ENCODE peak calls at places on chromosomes 3 and 15, in seven cellular contexts. S, I, Z, K, A, G and Q are unnamed samples. For H3K9me3, the result is how much of the 10 kb centered on the place peaks cover.

GRCh38 chr15:55627730-55628368 is 39.7 kb upstream of the PYGO1 start:
- DNase-seq in S (peak), Z (no peak), A (no peak), I (no peak), G (peak), K (peak), Q (no peak)

GRCh38 chr3:192366916-192367315 is 360.4 kb downstream of the FGF12 start:
- DNase-seq in K (no peak), G (no peak), S (no peak), A (no peak), Z (no peak), I (no peak), Q (no peak)

GRCh38 chr3:132538072-132538471 is 59.0 kb upstream of the ACKR4 start:
- DNase-seq in A (no peak), S (no peak), Z (no peak), K (peak), I (no peak), G (no peak), Q (peak)

GRCh38 chr15:76298986-76299385 is 12.3 kb downstream of the ETFA start:
- DNase-seq in K (no peak), G (no peak), A (no peak), S (no peak), Z (no peak), I (no peak), Q (no peak)

GRCh38 chr15:25886498-25887140 is 23.5 kb upstream of the ATP10A start:
- DNase-seq in Z (no peak), S (peak), A (no peak), K (no peak), I (no peak), G (no peak), Q (no peak)

GRCh38 chr15:38536201-38536676 is 28.4 kb downstream of the RASGRP1 start:
- DNase-seq in Z (peak), A (no peak), I (no peak), S (no peak), K (no peak), G (peak), Q (peak)

GRCh38 chr3:169871129-169871886 is 1.6 kb upstream of the LRRC31 start:
- DNase-seq in S (no peak), I (no peak), K (no peak), A (peak), Z (no peak), G (no peak), Q (peak)

GRCh38 chr3:55622116-55622515 is 135.0 kb upstream of the WNT5A start:
- DNase-seq in K (no peak), Z (no peak), S (no peak), G (no peak), A (no peak), I (no peak), Q (no peak)

GRCh38 chr15:96264351-96264798 is 66.1 kb upstream of the NR2F2 start:
- DNase-seq in K (peak), I (no peak), G (peak), S (peak), A (no peak), Z (no peak), Q (no peak)

GRCh38 chr15:73781038-73781925 is 28.1 kb upstream of the INSYN1 start:
- DNase-seq in A (no peak), S (no peak), I (no peak), K (no peak), G (no peak), Z (no peak), Q (no peak)

GRCh38 chr3:31621314-31621713 is 88.6 kb downstream of the STT3B start:
- DNase-seq in A (no peak), G (no peak), Z (no peak), K (no peak), I (no peak), S (no peak), Q (no peak)

GRCh38 chr3:46667061-46667621 is 26.3 kb downstream of the ALS2CL start:
- DNase-seq in G (peak), Z (peak), I (peak), A (peak), S (peak), K (no peak), Q (no peak)

GRCh38 chr3:12287727-12288465 is 974 bp upstream of the PPARG start:
- DNase-seq in G (peak), A (peak), S (no peak), Z (peak), I (peak), K (no peak), Q (peak)

GRCh38 chr3:142275856-142276255 is 50.5 kb upstream of the GK5 start:
- DNase-seq in Z (no peak), K (no peak), G (no peak), I (no peak), S (no peak), A (no peak), Q (no peak)

GRCh38 chr15:72271895-72272212 is 500 bp downstream of the PARP6 start:
- DNase-seq in S (no peak), G (no peak), A (no peak), K (no peak), Z (no peak), I (no peak), Q (no peak)

GRCh38 chr15:98067339-98067738 is 106.8 kb downstream of the ARRDC4 start:
- DNase-seq in A (no peak), S (no peak), G (no peak), I (no peak), K (no peak), Z (no peak), Q (no peak)

GRCh38 chr3:39181408-39182335 is 10.7 kb downstream of the XIRP1 start:
- DNase-seq in G (no peak), I (no peak), S (no peak), K (no peak), A (no peak), Z (no peak), Q (no peak)

GRCh38 chr3:167188592-167188991 is 191.5 kb downstream of the ZBBX start:
- DNase-seq in G (no peak), A (no peak), I (no peak), K (no peak), S (no peak), Z (no peak), Q (no peak)

GRCh38 chr3:130850044-130850797 is 43.7 kb upstream of the ATP2C1 start:
- DNase-seq in I (peak), G (no peak), S (peak), Z (peak), A (no peak), K (no peak), Q (no peak)

GRCh38 chr15:73716417-73716816 is 32.2 kb downstream of the CD276 start:
- DNase-seq in G (no peak), A (no peak), K (no peak), I (no peak), S (peak), Z (peak), Q (peak)

GRCh38 chr15:73273181-73274002 is 95.4 kb downstream of the HCN4 start:
- DNase-seq in Z (peak), S (peak), G (peak), A (peak), I (peak), K (peak), Q (peak)

GRCh38 chr3:54891540-54891897 is 36.3 kb downstream of the LRTM1 start:
- DNase-seq in G (peak), Z (peak), S (peak), A (peak), I (peak), K (peak), Q (peak)

GRCh38 chr3:170864525-170865208 is 5.3 kb downstream of the RPL22L1 start:
- DNase-seq in G (no peak), I (no peak), Z (no peak), K (no peak), A (no peak), S (no peak), Q (no peak)

GRCh38 chr15:92617197-92618037 is 38.2 kb downstream of the FAM174B start:
- DNase-seq in K (peak), Z (peak), I (peak), A (peak), G (peak), S (peak), Q (peak)

GRCh38 chr3:120475722-120476385 is 25.1 kb upstream of the FSTL1 start:
- DNase-seq in K (no peak), S (no peak), Z (no peak), I (no peak), A (no peak), G (no peak), Q (no peak)

GRCh38 chr3:48016336-48016973 is at the start of gene MAP4:
- DNase-seq in K (no peak), Z (no peak), G (no peak), I (no peak), S (peak), A (no peak), Q (no peak)

GRCh38 chr3:189674249-189674913 is 43.2 kb downstream of the TP63 start:
- DNase-seq in I (no peak), Z (no peak), K (no peak), A (no peak), S (no peak), G (no peak), Q (no peak)

GRCh38 chr3:172673210-172673679 is 37.6 kb downstream of the NCEH1 start:
- DNase-seq in I (no peak), G (peak), S (peak), Z (peak), A (peak), K (peak), Q (peak)

GRCh38 chr3:70431906-70432305 is 119.5 kb upstream of the MDFIC2 start:
- DNase-seq in S (no peak), A (no peak), K (no peak), Z (no peak), I (no peak), G (no peak), Q (no peak)

GRCh38 chr3:37491343-37491742 is 317.0 kb upstream of the LRRFIP2 start:
- DNase-seq in Z (peak), G (no peak), A (no peak), S (no peak), K (no peak), I (no peak), Q (no peak)

GRCh38 chr15:60120100-60120499 is 116.0 kb downstream of the FOXB1 start:
- DNase-seq in S (no peak), I (no peak), A (no peak), G (no peak), K (no peak), Z (no peak), Q (no peak)

GRCh38 chr15:70264014-70264492 is 166.3 kb upstream of the TLE3 start:
- DNase-seq in Z (peak), I (no peak), A (no peak), S (no peak), K (no peak), G (peak), Q (no peak)

GRCh38 chr3:39915027-39915426 is 105.6 kb downstream of the MYRIP start:
- DNase-seq in S (no peak), I (no peak), G (no peak), K (no peak), A (no peak), Z (no peak), Q (no peak)

GRCh38 chr3:41267975-41268640 is 68.8 kb downstream of the CTNNB1 start:
- DNase-seq in A (no peak), S (no peak), I (no peak), Z (no peak), K (peak), G (no peak), Q (no peak)

GRCh38 chr15:65981837-65982696 is 112.8 kb downstream of the RAB11A start:
- DNase-seq in S (no peak), G (no peak), I (no peak), Z (no peak), K (peak), A (peak), Q (peak)

GRCh38 chr15:59294961-59295741 is 77.5 kb downstream of the MYO1E start:
- DNase-seq in S (peak), Z (no peak), G (peak), A (no peak), K (no peak), I (no peak), Q (peak)

GRCh38 chr3:129018751-129019150 is 17.6 kb downstream of the EFCC1 start:
- DNase-seq in I (no peak), K (no peak), S (no peak), G (no peak), A (no peak), Z (peak), Q (no peak)

GRCh38 chr3:131705558-131706051 is 202.8 kb upstream of the MRPL3 start:
- DNase-seq in A (no peak), Z (no peak), S (no peak), K (no peak), G (no peak), I (no peak), Q (no peak)

GRCh38 chr3:16402451-16402850 is 111.0 kb downstream of the RFTN1 start:
- DNase-seq in S (no peak), G (no peak), Z (no peak), I (no peak), K (no peak), A (no peak), Q (no peak)
- TF ChIP-seq POLR2A in S (no peak), G (no peak), Z (no peak), I (no peak), K (no peak), A (no peak), Q (no peak)

DNA sequence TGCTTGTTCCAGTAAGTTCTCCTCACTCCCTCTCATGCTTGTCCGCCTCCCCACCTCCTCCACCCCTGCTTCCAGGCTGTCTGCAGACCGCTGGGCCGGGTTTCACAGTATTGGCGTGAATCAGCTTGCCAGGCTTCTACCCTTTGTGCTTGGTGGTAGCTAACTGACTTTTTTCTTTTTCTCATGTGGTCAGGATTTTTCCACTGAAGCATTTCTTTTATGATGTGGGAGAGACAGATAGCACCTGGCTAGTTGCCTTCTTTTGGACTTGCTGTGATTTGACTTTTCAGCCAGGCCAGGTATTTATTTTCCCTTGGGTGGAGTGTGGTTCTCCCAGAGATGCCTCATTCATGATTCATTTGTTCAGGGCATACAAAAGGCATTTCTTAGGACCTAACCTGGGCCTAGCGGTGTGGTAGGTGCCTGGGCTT is 60.6 kb downstream of the ST6GAL1 start:
- DNase-seq in I (no peak), K (no peak), Z (peak), S (peak), G (peak), A (no peak), Q (peak)
- H3K4me3 ChIP-seq in I (no peak), K (no peak), Z (no peak), S (no peak), G (no peak), A (no peak), Q (no peak)

DNA sequence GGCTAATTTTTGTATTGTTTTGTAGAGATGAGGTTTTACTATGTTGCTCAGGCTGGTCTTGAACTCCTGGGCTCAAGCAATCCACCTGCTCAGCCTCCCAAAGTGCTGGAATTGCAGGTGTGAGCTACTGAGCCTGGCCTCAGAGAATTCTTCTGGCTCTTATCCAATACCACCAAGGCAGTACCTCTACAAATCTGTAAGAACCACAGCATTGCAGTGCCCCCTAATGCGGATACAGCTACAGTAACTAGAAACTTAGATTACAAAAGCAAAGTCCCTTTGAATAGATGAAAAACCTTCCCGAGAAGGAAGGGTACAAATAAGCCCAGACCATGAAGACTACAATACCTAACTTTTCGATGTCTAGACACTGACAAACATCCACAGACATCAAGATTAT is 107.9 kb upstream of the DPPA4 start:
- DNase-seq in A (no peak), S (no peak), Z (no peak), I (no peak), K (no peak), G (no peak), Q (no peak)
- H3K9me3 ChIP-seq in A (under half), S (under half), Z (under half), I (under half), K (under half), G (under half), Q (under half)

GRCh38 chr15:63118854-63119253 is 2.8 kb upstream of the LACTB start:
- DNase-seq in Z (no peak), K (peak), S (no peak), A (no peak), G (no peak), I (no peak), Q (no peak)

GRCh38 chr15:63124506-63124905 is 2.8 kb downstream of the LACTB start:
- DNase-seq in G (no peak), Z (no peak), S (no peak), A (no peak), I (no peak), K (no peak), Q (no peak)

GRCh38 chr15:63126726-63127125 is 5.1 kb downstream of the LACTB start:
- DNase-seq in I (no peak), S (no peak), K (no peak), G (no peak), Z (no peak), A (no peak), Q (no peak)

GRCh38 chr15:63122002-63122893 is 587 bp downstream of the LACTB start:
- DNase-seq in Z (peak), G (peak), I (peak), K (peak), S (peak), A (peak), Q (peak)

GRCh38 chr15:63121382-63122001 is at the start of gene LACTB:
- DNase-seq in K (peak), I (peak), S (peak), G (peak), Z (peak), A (peak), Q (peak)
- TF ChIP-seq POLR2A in K (peak), I (peak), S (peak), G (peak), Z (no peak), A (peak), Q (peak)

GRCh38 chr15:80093854-80094418 is 34.5 kb downstream of the ZFAND6 start:
- DNase-seq in K (no peak), A (peak), S (peak), G (peak), Z (peak), I (peak), Q (peak)
- H3K4me3 ChIP-seq in K (no peak), A (no peak), S (no peak), G (no peak), Z (no peak), I (no peak), Q (no peak)

GRCh38 chr3:44734646-44735168 is 5.3 kb downstream of the ZNF501 start:
- DNase-seq in I (no peak), Z (no peak), G (no peak), S (no peak), K (no peak), A (no peak), Q (no peak)
- H3K9me3 ChIP-seq in I (under half), Z (half or more), G (under half), S (half or more), K (half or more), A (half or more), Q (under half)

GRCh38 chr3:64685800-64686445 is 1.9 kb downstream of the ADAMTS9 start:
- DNase-seq in I (peak), A (peak), S (peak), Z (peak), K (peak), G (peak), Q (peak)
- TF ChIP-seq POLR2A in I (peak), A (peak), S (peak), Z (peak), K (no peak), G (peak), Q (peak)

GRCh38 chr15:83498374-83498773 is 51.2 kb downstream of the SH3GL3 start:
- DNase-seq in G (no peak), A (no peak), I (no peak), Z (no peak), S (no peak), K (no peak), Q (no peak)
- H3K4me3 ChIP-seq in G (no peak), A (no peak), I (no peak), Z (no peak), S (no peak), K (no peak), Q (no peak)

GRCh38 chr3:195613468-195614069 is 29.8 kb upstream of the APOD start:
- DNase-seq in I (no peak), Z (no peak), S (peak), G (no peak), K (no peak), A (no peak), Q (no peak)
- H3K9me3 ChIP-seq in I (under half), Z (under half), S (under half), G (under half), K (under half), A (under half), Q (under half)

DNA sequence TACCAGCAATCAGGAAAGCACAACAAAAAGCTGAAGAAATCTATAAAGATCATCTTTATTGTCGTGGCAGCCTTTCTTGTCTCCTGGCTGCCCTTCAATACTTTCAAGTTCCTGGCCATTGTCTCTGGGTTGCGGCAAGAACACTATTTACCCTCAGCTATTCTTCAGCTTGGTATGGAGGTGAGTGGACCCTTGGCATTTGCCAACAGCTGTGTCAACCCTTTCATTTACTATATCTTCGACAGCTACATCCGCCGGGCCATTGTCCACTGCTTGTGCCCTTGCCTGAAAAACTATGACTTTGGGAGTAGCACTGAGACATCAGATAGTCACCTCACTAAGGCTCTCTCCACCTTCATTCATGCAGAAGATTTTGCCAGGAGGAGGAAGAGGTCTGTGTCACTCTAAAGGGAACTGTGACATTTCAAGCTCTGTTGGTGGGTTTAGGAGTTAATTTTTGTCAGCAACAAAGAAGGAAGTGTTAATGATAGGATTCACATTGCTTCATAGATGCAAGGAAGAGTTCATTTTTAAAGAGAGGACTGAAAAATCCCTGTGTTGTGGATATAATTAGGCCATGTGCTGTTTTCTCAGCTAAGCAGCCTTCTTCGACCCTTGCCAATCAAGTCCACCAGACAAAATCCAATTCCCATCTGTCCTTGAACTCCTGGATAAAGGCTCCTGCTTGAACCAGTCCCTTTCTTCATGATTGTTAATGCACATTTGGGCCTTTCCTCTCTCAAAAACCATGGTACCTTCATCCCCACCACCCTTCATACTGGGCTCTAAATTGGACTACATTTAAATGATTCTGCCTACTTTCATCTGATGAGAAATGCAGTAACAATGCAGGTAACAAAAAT is 1.2 kb downstream of the GPR15 start:
- DNase-seq in Z (no peak), I (no peak), A (no peak), K (no peak), G (no peak), S (no peak), Q (no peak)
- TF ChIP-seq POLR2A in Z (no peak), I (no peak), A (no peak), K (no peak), G (no peak), S (no peak), Q (no peak)